ENCODE peak calls at places on chromosomes 16 and 17, in five cellular contexts. Z, H, J, X and A are unnamed samples.

GRCh38 chr16:4696905-4697866 is 3.8 kb downstream of the NUDT16L1 start:
- DNase-seq in X (no peak), H (peak), Z (no peak), J (no peak), A (no peak)

GRCh38 chr16:77898671-77899211 is 110.4 kb downstream of the VAT1L start:
- DNase-seq in Z (peak), X (no peak), H (no peak), J (no peak), A (no peak)

GRCh38 chr17:3944485-3945388 is 19.5 kb downstream of the ATP2A3 start:
- DNase-seq in J (peak), X (no peak), Z (peak), H (no peak), A (peak)

GRCh38 chr17:34227707-34228106 is 27.4 kb upstream of the CCL2 start:
- DNase-seq in J (no peak), X (no peak), H (no peak), Z (no peak), A (no peak)

GRCh38 chr17:41324180-41325075 is 8.9 kb upstream of the KRTAP17-1 start:
- DNase-seq in J (no peak), X (peak), Z (no peak), H (no peak), A (no peak)

GRCh38 chr17:17877548-17878358 is 41.0 kb upstream of the SREBF1 start:
- DNase-seq in H (peak), J (no peak), X (no peak), Z (peak), A (peak)

GRCh38 chr17:8001976-8002645 is at the start of gene GUCY2D:
- DNase-seq in J (no peak), Z (no peak), X (no peak), H (no peak), A (no peak)

GRCh38 chr17:39462644-39463375 is 1.5 kb downstream of the CDK12 start:
- DNase-seq in J (no peak), H (peak), Z (no peak), X (peak), A (no peak)

GRCh38 chr17:35896011-35896587 is 15.9 kb upstream of the CCL5 start:
- DNase-seq in H (no peak), J (no peak), X (no peak), Z (no peak), A (no peak)

GRCh38 chr16:67936876-67937605 is 391 bp upstream of the PSMB10 start:
- DNase-seq in J (peak), H (no peak), Z (no peak), X (no peak), A (no peak)

GRCh38 chr17:320809-321385 is 31.7 kb downstream of the RPH3AL start:
- DNase-seq in X (peak), J (no peak), Z (no peak), H (no peak), A (no peak)

GRCh38 chr17:81483085-81483861 is 29.3 kb downstream of the ACTG1 start:
- DNase-seq in J (no peak), X (no peak), Z (peak), H (no peak), A (peak)

GRCh38 chr17:151886-152859 is 14.8 kb downstream of the SCGB1C2 start:
- DNase-seq in Z (no peak), X (no peak), J (no peak), H (peak), A (no peak)

GRCh38 chr17:67125417-67125816 is 81.1 kb downstream of the CACNG1 start:
- DNase-seq in J (no peak), X (no peak), Z (no peak), H (no peak), A (no peak)

GRCh38 chr17:61208301-61209098 is 191.1 kb upstream of the TBX2 start:
- DNase-seq in X (no peak), Z (peak), H (no peak), J (no peak), A (no peak)

GRCh38 chr17:45688353-45688752 is 95.8 kb upstream of the CRHR1 start:
- DNase-seq in H (no peak), Z (no peak), X (no peak), J (no peak), A (no peak)

GRCh38 chr16:50309527-50310307 is 43.4 kb downstream of the ADCY7 start:
- DNase-seq in J (no peak), X (no peak), Z (no peak), H (peak), A (no peak)

GRCh38 chr17:51120357-51120738 is 320 bp downstream of the SPAG9 start:
- DNase-seq in Z (peak), H (no peak), J (peak), X (no peak), A (peak)

GRCh38 chr17:82228842-82229685 is at the start of gene SLC16A3:
- DNase-seq in J (peak), X (peak), H (peak), Z (peak), A (peak)

GRCh38 chr16:57537596-57538234 is 1.3 kb upstream of the CCDC102A start:
- DNase-seq in Z (no peak), X (no peak), J (no peak), H (peak), A (peak)

GRCh38 chr17:41067281-41067680 is 1.6 kb upstream of the KRTAP2-4 start:
- DNase-seq in Z (no peak), H (no peak), X (no peak), J (no peak), A (no peak)

GRCh38 chr16:68779891-68780290 is 42.8 kb downstream of the CDH1 start:
- DNase-seq in Z (no peak), J (no peak), H (no peak), X (no peak), A (no peak)

GRCh38 chr17:67993998-67994361 is 2.3 kb downstream of the C17orf58 start:
- DNase-seq in J (no peak), X (no peak), H (no peak), Z (no peak), A (no peak)

GRCh38 chr17:15470536-15470935 is 3.1 kb upstream of the CDRT4 start:
- DNase-seq in X (no peak), Z (no peak), H (no peak), J (no peak), A (no peak)

GRCh38 chr16:15780805-15781204 is 76.0 kb downstream of the MYH11 start:
- DNase-seq in J (no peak), X (no peak), H (no peak), Z (no peak), A (no peak)

GRCh38 chr16:9847146-9847545 is 335.1 kb downstream of the GRIN2A start:
- DNase-seq in Z (no peak), X (no peak), H (no peak), J (no peak), A (no peak)

GRCh38 chr17:82399601-82400101 is 18.5 kb upstream of the HEXD start:
- DNase-seq in Z (no peak), H (no peak), X (no peak), J (no peak), A (peak)

GRCh38 chr17:32494621-32495346 is 8.0 kb downstream of the CDK5R1 start:
- DNase-seq in X (no peak), J (no peak), H (no peak), Z (peak), A (no peak)

GRCh38 chr17:62809656-62810055 is 1.5 kb upstream of the MARCHF10 start:
- DNase-seq in J (no peak), X (no peak), H (no peak), Z (no peak), A (no peak)

GRCh38 chr16:19659554-19659953 is 58.5 kb downstream of the KNOP1 start:
- DNase-seq in X (no peak), H (no peak), J (no peak), Z (no peak), A (no peak)

GRCh38 chr17:81020767-81021497 is 14.0 kb upstream of the BAIAP2 start:
- DNase-seq in Z (peak), X (no peak), J (no peak), H (no peak), A (peak)